ENCODE peak calls at places on chromosomes 3 and 15, in ten cellular contexts. G is breast epithelium; N is brain microvascular endothelial cell; U is tibial artery; D is astrocyte of the spinal cord; K is endothelial cell of umbilical vein; V is CD8-positive, alpha-beta T cell; X is upper lobe of right lung; Z is SK-N-SH; S is psoas muscle. A is an unnamed sample.

GRCh38 chr15:70347321-70347720 is 249.6 kb upstream of the TLE3 start:
- DNase-seq in N (no peak), U (no peak), X (no peak), D (no peak), G (peak), V (no peak), Z (no peak), K (no peak), S (no peak), A (no peak)

GRCh38 chr3:171385086-171385485 is 75.1 kb downstream of the TNIK start:
- DNase-seq in K (no peak), X (no peak), Z (no peak), S (no peak), N (no peak), D (no peak), G (no peak), V (no peak), U (no peak), A (no peak)

GRCh38 chr3:72996473-72997333 is at the start of gene PPP4R2:
- DNase-seq in V (peak), U (peak), X (peak), Z (peak), N (peak), K (peak), S (peak), D (peak), G (peak), A (peak)

GRCh38 chr15:74438696-74439316 is 5.0 kb upstream of the SEMA7A start:
- DNase-seq in X (peak), K (peak), Z (peak), D (peak), G (peak), S (peak), U (peak), V (peak), N (peak), A (no peak)

GRCh38 chr15:71484080-71484479 is 326.3 kb upstream of the NR2E3 start:
- DNase-seq in X (no peak), N (no peak), V (no peak), D (no peak), K (no peak), Z (no peak), G (no peak), S (no peak), U (no peak), A (no peak)

GRCh38 chr3:194307849-194308248 is 43.3 kb downstream of the CPN2 start:
- DNase-seq in Z (no peak), D (no peak), S (no peak), K (no peak), U (no peak), X (peak), V (no peak), G (no peak), N (no peak), A (no peak)

GRCh38 chr3:108406661-108407206 is 103.7 kb downstream of the MYH15 start:
- DNase-seq in N (peak), U (no peak), Z (peak), V (no peak), X (no peak), S (no peak), K (peak), D (peak), G (no peak), A (no peak)

GRCh38 chr3:128468285-128468790 is 1.6 kb upstream of the DNAJB8 start:
- DNase-seq in U (no peak), N (no peak), Z (peak), K (no peak), D (no peak), X (no peak), G (no peak), S (no peak), V (no peak), A (no peak)

GRCh38 chr15:29612096-29612495 is 210.2 kb downstream of the TJP1 start:
- DNase-seq in N (peak), Z (no peak), V (no peak), K (peak), X (no peak), U (no peak), G (no peak), S (no peak), D (peak), A (no peak)

GRCh38 chr15:29924750-29925149 is 102.5 kb upstream of the TJP1 start:
- DNase-seq in X (no peak), V (no peak), S (no peak), G (no peak), N (peak), Z (no peak), K (peak), D (peak), U (no peak), A (no peak)

GRCh38 chr15:101099183-101099582 is 152.7 kb downstream of the CHSY1 start:
- DNase-seq in X (no peak), D (no peak), G (no peak), Z (no peak), U (no peak), V (no peak), K (no peak), N (no peak), S (no peak), A (no peak)

GRCh38 chr3:146594843-146595482 is 10.2 kb downstream of the PLSCR5 start:
- DNase-seq in X (no peak), U (no peak), V (no peak), D (peak), N (no peak), G (no peak), S (no peak), K (peak), Z (no peak), A (no peak)
- TF ChIP-seq CTCF in X (peak), U (peak), V (peak), D (peak), N (peak), G (no peak), S (peak), K (peak), Z (peak), A (no peak)

GRCh38 chr15:89089316-89090230 is 1.3 kb downstream of the ABHD2 start:
- DNase-seq in S (no peak), N (no peak), K (no peak), G (no peak), U (no peak), V (no peak), D (no peak), X (no peak), Z (no peak), A (no peak)

GRCh38 chr15:89093509-89093908 is 5.3 kb downstream of the ABHD2 start:
- DNase-seq in N (no peak), D (no peak), K (no peak), S (no peak), V (no peak), X (no peak), U (no peak), G (no peak), Z (no peak), A (no peak)

GRCh38 chr15:89088605-89089315 is 504 bp downstream of the ABHD2 start:
- DNase-seq in U (peak), N (no peak), K (peak), G (no peak), V (no peak), D (no peak), Z (no peak), S (peak), X (peak), A (no peak)

GRCh38 chr15:89090791-89091666 is 2.8 kb downstream of the ABHD2 start:
- DNase-seq in V (no peak), Z (peak), X (peak), U (peak), N (peak), D (peak), K (peak), G (peak), S (peak), A (peak)

GRCh38 chr15:89091667-89092220 is 3.5 kb downstream of the ABHD2 start:
- DNase-seq in D (no peak), Z (no peak), S (no peak), X (no peak), N (no peak), U (no peak), V (no peak), K (no peak), G (no peak), A (no peak)
- H3K4me3 ChIP-seq in D (peak), Z (peak), S (peak), X (peak), N (peak), U (peak), V (peak), K (no peak), G (peak), A (peak)

DNA sequence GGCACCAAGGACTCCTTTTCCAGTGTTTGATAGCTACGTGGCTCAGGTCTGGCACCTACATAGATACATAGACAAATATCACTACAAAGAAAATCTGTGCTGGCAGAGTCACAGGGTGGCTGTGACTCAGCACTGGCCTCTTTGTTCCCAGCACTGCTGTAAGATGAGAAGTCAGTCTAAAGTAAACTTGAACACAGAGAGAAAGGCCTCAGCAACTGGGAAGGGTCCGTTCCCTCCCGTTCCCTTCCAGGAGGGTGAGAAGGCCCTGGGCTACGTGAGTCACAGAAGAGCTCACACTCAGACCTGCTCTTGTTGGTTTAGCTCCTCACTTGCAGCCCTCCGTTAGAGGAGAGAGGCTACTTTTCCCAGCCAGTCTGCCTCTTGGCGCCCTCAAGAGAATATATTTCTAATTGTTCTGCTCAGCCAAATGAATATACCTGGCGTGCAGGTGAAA is 23.1 kb downstream of the ANXA2 start:
- DNase-seq in Z (no peak), V (no peak), K (peak), N (peak), U (peak), G (peak), S (peak), X (peak), D (peak), A (peak)
- TF ChIP-seq CTCF in Z (peak), V (no peak), K (no peak), N (no peak), U (no peak), G (no peak), S (no peak), X (no peak), D (no peak), A (no peak)

GRCh38 chr15:34584996-34585395 is 1.5 kb upstream of the GOLGA8B start:
- DNase-seq in Z (no peak), D (no peak), U (no peak), V (no peak), X (no peak), K (no peak), G (no peak), N (no peak), S (no peak), A (no peak)

GRCh38 chr15:34583399-34584320 is at the start of gene GOLGA8B:
- DNase-seq in G (no peak), V (peak), U (no peak), D (peak), N (no peak), Z (peak), S (peak), K (peak), X (peak), A (no peak)

GRCh38 chr15:34582461-34583357 is 742 bp downstream of the GOLGA8B start:
- DNase-seq in Z (peak), X (peak), U (no peak), D (peak), G (no peak), S (peak), N (no peak), K (peak), V (peak), A (no peak)

GRCh38 chr15:34581043-34581365 is 2.4 kb downstream of the GOLGA8B start:
- DNase-seq in S (no peak), V (no peak), X (no peak), U (no peak), K (no peak), Z (no peak), D (no peak), G (no peak), N (no peak), A (no peak)

GRCh38 chr15:34584321-34584668 is 844 bp upstream of the GOLGA8B start:
- DNase-seq in D (no peak), V (no peak), K (no peak), U (no peak), N (no peak), S (no peak), G (no peak), Z (no peak), X (no peak), A (no peak)
- H3K4me3 ChIP-seq in D (peak), V (peak), K (peak), U (peak), N (peak), S (peak), G (peak), Z (peak), X (peak), A (peak)

DNA sequence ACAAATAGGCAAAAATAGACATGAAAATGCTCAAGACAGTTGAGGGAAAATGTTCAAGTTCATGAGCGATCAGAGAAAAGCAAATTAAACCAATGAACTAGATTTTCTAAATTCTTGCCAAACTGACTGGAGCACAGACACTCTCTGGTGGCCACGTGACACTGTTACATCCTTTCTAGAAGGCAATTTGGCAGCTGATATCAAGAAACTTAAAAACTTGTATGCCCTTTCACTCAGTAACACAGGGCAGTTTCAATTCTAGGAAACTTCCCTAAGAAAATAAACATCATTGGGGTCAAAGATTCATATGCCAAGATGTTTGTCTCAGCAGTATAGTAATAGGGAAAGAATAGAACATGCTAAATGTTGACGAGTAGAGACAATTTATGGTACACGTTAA is 52.2 kb downstream of the ABHD5 start:
- DNase-seq in S (no peak), V (no peak), Z (no peak), K (peak), X (no peak), G (no peak), U (no peak), N (peak), D (no peak), A (no peak)
- TF ChIP-seq CTCF in S (no peak), V (no peak), Z (peak), K (no peak), X (no peak), G (peak), U (no peak), N (peak), D (peak), A (no peak)

DNA sequence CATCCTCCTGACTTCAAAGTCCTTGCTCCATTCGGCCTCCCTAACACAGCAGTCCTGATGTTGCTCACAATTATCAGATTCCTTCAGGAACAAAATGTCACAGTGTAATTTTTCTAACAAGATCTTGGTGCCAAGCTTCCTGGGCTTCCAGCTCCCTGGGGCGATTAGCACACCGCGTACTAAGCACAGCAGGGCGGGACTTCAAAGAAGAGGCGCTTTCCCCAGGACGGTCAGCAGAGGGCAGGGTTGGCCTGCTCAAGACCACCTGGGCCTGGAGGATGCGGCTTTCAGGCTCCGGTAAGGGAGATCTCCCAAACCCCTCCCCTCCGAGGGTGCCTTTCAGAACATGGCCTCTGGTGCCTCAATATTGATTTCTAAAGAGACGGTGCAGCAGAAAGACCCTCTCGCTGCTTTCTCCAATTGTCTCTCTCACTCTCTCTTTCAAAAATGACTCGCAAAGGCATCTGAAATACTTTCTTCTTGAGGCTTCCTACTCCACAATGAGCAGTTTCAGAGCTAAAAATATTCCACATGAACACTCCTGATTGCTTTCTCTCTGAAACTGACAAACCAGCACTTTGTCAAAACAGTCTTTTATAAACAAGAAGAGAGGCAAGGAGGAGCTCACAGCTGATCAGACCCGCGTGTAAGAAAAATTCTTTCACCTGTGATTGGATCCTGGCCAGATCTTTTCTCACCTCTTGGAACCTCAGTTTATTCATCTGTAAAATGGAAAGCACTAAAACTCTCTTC is 154.1 kb downstream of the ADAMTS9 start:
- DNase-seq in V (peak), D (peak), Z (peak), G (peak), N (peak), U (peak), X (peak), K (peak), S (peak), A (peak)
- H3K4me3 ChIP-seq in V (no peak), D (no peak), Z (no peak), G (peak), N (no peak), U (peak), X (no peak), K (no peak), S (peak), A (peak)

A was measured in coronary artery.